ENCODE peak calls at places on chromosomes 2 and 18, in seven cellular contexts. J is foreskin keratinocyte; K is upper lobe of left lung; S is effector memory CD4-positive, alpha-beta T cell; Q is testis; W is HepG2; I is uterus. R is an unnamed sample.
A peak's percentile ranks its signal among the peaks of the same experiment; 100 is the strongest.

GRCh38 chr2:13858626-13859025 is 773.9 kb upstream of the LRATD1 start:
- DNase-seq in J (no peak), K (no peak), S (no peak), Q (no peak), W (no peak), I (no peak), R (no peak)

GRCh38 chr2:219832904-219833303 is 205.5 kb downstream of the SLC4A3 start:
- DNase-seq in J (no peak), K (no peak), S (no peak), Q (no peak), W (no peak), I (no peak), R (no peak)

GRCh38 chr2:157627594-157628281 is 926 bp downstream of the ACVR1C start:
- DNase-seq in J (peak; percentile 16), K (peak; percentile 22), S (peak; percentile 19), Q (peak; percentile 33), W (no peak), I (no peak), R (peak; percentile 85)

GRCh38 chr2:204274991-204275390 is 270.3 kb upstream of the PARD3B start:
- DNase-seq in J (no peak), K (no peak), S (no peak), Q (no peak), W (no peak), I (no peak), R (no peak)

GRCh38 chr2:133200684-133201421 is 367.4 kb downstream of the NCKAP5 start:
- DNase-seq in J (peak; percentile 93), K (no peak), S (no peak), Q (no peak), W (no peak), I (no peak), R (peak; percentile 85)

GRCh38 chr2:8345200-8345599 is 336.7 kb upstream of the ID2 start:
- DNase-seq in J (no peak), K (no peak), S (no peak), Q (no peak), W (no peak), I (no peak), R (no peak)

GRCh38 chr18:52312321-52312720 is 27.7 kb upstream of the DCC start:
- DNase-seq in J (no peak), K (no peak), S (no peak), Q (no peak), W (no peak), I (no peak), R (no peak)

GRCh38 chr2:136117909-136118818 is at the start of gene CXCR4:
- DNase-seq in J (peak; percentile 16), K (peak; percentile 79), S (peak; percentile 86), Q (peak; percentile 72), W (no peak), I (peak; percentile 32), R (peak; percentile 34)

GRCh38 chr2:100730290-100730868 is 89.6 kb upstream of the NPAS2 start:
- DNase-seq in J (peak; percentile 67), K (peak; percentile 51), S (no peak), Q (peak; percentile 61), W (peak; percentile 82), I (no peak), R (no peak)

GRCh38 chr2:176414641-176415040 is 145.4 kb downstream of the MTX2 start:
- DNase-seq in J (no peak), K (no peak), S (no peak), Q (no peak), W (no peak), I (no peak), R (no peak)

GRCh38 chr2:25243995-25244394 is 75.6 kb upstream of the POMC start:
- DNase-seq in J (no peak), K (no peak), S (no peak), Q (no peak), W (no peak), I (no peak), R (peak; percentile 27)

GRCh38 chr2:169091761-169092523 is 22.6 kb downstream of the DHRS9 start:
- DNase-seq in J (peak; percentile 86), K (peak; percentile 83), S (no peak), Q (no peak), W (no peak), I (no peak), R (no peak)

GRCh38 chr2:153808675-153809074 is 63.0 kb upstream of the GALNT13 start:
- DNase-seq in J (no peak), K (no peak), S (no peak), Q (no peak), W (no peak), I (no peak), R (no peak)

GRCh38 chr18:23336072-23336471 is 117.0 kb upstream of the RIOK3 start:
- DNase-seq in J (peak; percentile 44), K (no peak), S (no peak), Q (no peak), W (no peak), I (no peak), R (no peak)

GRCh38 chr2:117958186-117958585 is 55.7 kb downstream of the CCDC93 start:
- DNase-seq in J (no peak), K (peak; percentile 51), S (no peak), Q (no peak), W (no peak), I (no peak), R (peak; percentile 37)

GRCh38 chr2:10243926-10244270 is 58.8 kb upstream of the HPCAL1 start:
- DNase-seq in J (no peak), K (no peak), S (no peak), Q (no peak), W (no peak), I (no peak), R (no peak)

GRCh38 chr2:98769784-98770183 is 38.9 kb upstream of the MGAT4A start:
- DNase-seq in J (no peak), K (peak; percentile 40), S (peak; percentile 45), Q (no peak), W (peak; percentile 40), I (no peak), R (peak; percentile 26)

GRCh38 chr2:70116936-70117554 is 29.8 kb downstream of the PCBP1 start:
- DNase-seq in J (no peak), K (no peak), S (no peak), Q (no peak), W (no peak), I (no peak), R (no peak)

GRCh38 chr2:43745457-43745856 is 28.4 kb upstream of the DYNC2LI1 start:
- DNase-seq in J (no peak), K (no peak), S (no peak), Q (peak; percentile 55), W (peak; percentile 76), I (no peak), R (no peak)

GRCh38 chr18:45997689-45998088 is 30.6 kb upstream of the EPG5 start:
- DNase-seq in J (no peak), K (no peak), S (no peak), Q (no peak), W (no peak), I (no peak), R (no peak)

GRCh38 chr2:101255501-101255900 is 2.8 kb downstream of the CNOT11 start:
- DNase-seq in J (no peak), K (no peak), S (no peak), Q (no peak), W (no peak), I (no peak), R (peak; percentile 41)

GRCh38 chr2:10635430-10635829 is 54.3 kb downstream of the NOL10 start:
- DNase-seq in J (no peak), K (no peak), S (no peak), Q (no peak), W (no peak), I (no peak), R (no peak)

GRCh38 chr2:177724398-177725287 is 332.1 kb downstream of the AGPS start:
- DNase-seq in J (peak; percentile 25), K (peak; percentile 26), S (no peak), Q (peak; percentile 80), W (peak; percentile 47), I (peak; percentile 61), R (peak; percentile 57)

GRCh38 chr2:114442545-114442944 is at the start of gene DPP10:
- DNase-seq in J (peak; percentile 2), K (no peak), S (no peak), Q (peak; percentile 39), W (peak; percentile 13), I (no peak), R (peak; percentile 31)

GRCh38 chr2:106996136-106996769 is 110.3 kb upstream of the ST6GAL2 start:
- DNase-seq in J (no peak), K (no peak), S (no peak), Q (no peak), W (no peak), I (no peak), R (no peak)

GRCh38 chr2:67267238-67267637 is 129.9 kb upstream of the ETAA1 start:
- DNase-seq in J (no peak), K (no peak), S (no peak), Q (no peak), W (no peak), I (no peak), R (no peak)

GRCh38 chr2:183148967-183149366 is 24.7 kb downstream of the NUP35 start:
- DNase-seq in J (no peak), K (no peak), S (no peak), Q (no peak), W (no peak), I (no peak), R (no peak)

GRCh38 chr2:231188506-231189170 is 9.8 kb upstream of the ARMC9 start:
- DNase-seq in J (no peak), K (no peak), S (no peak), Q (no peak), W (no peak), I (no peak), R (peak; percentile 79)
- H3K27me3 ChIP-seq in J (peaks cover 41% of the 10 kb centered on the region), K (no peaks in the 10 kb centered on the region), S (peaks cover 2% of the 10 kb centered on the region), Q (no peaks in the 10 kb centered on the region), W (peaks cover 1% of the 10 kb centered on the region), I (no peaks in the 10 kb centered on the region), R (no peaks in the 10 kb centered on the region)

GRCh38 chr2:29224693-29225551 is 109.7 kb downstream of the CLIP4 start:
- DNase-seq in J (no peak), K (no peak), S (no peak), Q (no peak), W (no peak), I (no peak), R (no peak)
- H3K27me3 ChIP-seq in J (peaks cover 49% of the 10 kb centered on the region), K (no peaks in the 10 kb centered on the region), S (no peaks in the 10 kb centered on the region), Q (no peaks in the 10 kb centered on the region), W (peaks cover 9% of the 10 kb centered on the region), I (no peaks in the 10 kb centered on the region), R (peaks cover 24% of the 10 kb centered on the region)

DNA sequence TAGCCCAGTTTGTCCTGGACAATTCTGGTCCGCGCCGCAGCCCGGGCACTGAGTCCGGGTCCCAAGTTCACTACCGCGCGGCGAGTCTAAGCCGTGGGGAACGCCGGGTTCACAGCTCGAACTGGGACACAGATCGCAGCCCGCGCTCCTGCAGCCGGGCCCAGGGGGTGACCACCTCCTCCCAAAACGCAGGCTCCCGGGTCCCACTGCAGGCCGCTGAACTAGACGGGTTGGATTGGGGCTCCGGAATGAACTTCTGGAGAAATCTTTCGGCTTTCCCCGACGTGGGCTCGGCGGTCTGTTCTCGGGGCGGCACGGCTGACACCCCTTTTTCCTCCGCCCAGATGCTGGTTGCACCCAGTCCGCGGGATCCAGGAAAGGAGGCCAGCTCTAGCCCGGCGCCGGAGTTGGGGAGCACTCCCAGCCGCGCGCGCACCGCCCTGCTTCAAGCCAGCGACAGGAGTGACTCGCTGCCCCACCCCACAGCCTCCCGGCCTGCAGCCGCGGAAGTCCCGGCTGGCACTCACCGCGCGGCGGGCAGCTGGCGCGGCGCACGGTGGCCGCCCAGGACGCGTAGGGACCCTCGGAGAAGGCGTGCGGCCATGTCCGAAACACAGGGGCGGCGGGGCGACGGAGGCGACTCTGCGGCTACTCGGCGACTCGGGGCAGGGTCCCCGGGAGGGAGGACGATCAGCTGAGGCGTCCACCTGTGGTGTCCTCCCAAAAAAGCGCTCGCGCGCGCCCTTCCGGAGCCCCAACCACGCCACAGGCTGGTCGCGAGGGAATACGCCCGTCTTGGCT is at the start of gene ACADL:
- DNase-seq in J (no peak), K (peak; percentile 79), S (no peak), Q (peak; percentile 60), W (no peak), I (peak; percentile 25), R (peak; percentile 91)
- H3K27me3 ChIP-seq in J (peaks cover 15% of the 10 kb centered on the region), K (peaks cover 15% of the 10 kb centered on the region), S (peaks cover 7% of the 10 kb centered on the region), Q (no peaks in the 10 kb centered on the region), W (peaks cover 3% of the 10 kb centered on the region), I (peaks cover 10% of the 10 kb centered on the region), R (peaks cover 28% of the 10 kb centered on the region)

GRCh38 chr2:73290049-73290839 is 3.1 kb downstream of the EGR4 start:
- DNase-seq in J (peak; percentile 48), K (no peak), S (no peak), Q (peak; percentile 54), W (peak; percentile 61), I (no peak), R (peak; percentile 77)
- H3K27me3 ChIP-seq in J (peaks cover 97% of the 10 kb centered on the region), K (peaks cover 43% of the 10 kb centered on the region), S (peaks cover 39% of the 10 kb centered on the region), Q (no peaks in the 10 kb centered on the region), W (peaks cover 9% of the 10 kb centered on the region), I (peaks cover 30% of the 10 kb centered on the region), R (peaks cover 64% of the 10 kb centered on the region)

R was measured in osteoblast.